ENCODE peak calls at places on chromosomes 6 and 20, in six cellular contexts. L is GM23338, W is DND-41, Z is OCI-LY7, A is endothelial cell of umbilical vein, T is fibroblast of lung. G is an unnamed sample. For H3K79me2, the result is how much of the 10 kb centered on the place peaks cover.

GRCh38 chr6:79713701-79714322 is 82.7 kb downstream of the SH3BGRL2 start:
- DNase-seq in W (peak), T (peak), L (peak), A (peak), Z (peak), G (peak)

GRCh38 chr6:111418971-111419693 is 63.9 kb downstream of the REV3L start:
- DNase-seq in T (peak), Z (no peak), W (no peak), L (no peak), A (no peak), G (no peak)

GRCh38 chr20:44145131-44145770 is 41.7 kb downstream of the JPH2 start:
- DNase-seq in W (no peak), A (no peak), T (no peak), L (no peak), Z (no peak), G (no peak)

GRCh38 chr6:139877828-139878405 is 503.5 kb upstream of the CITED2 start:
- DNase-seq in T (no peak), L (no peak), W (no peak), Z (no peak), A (no peak), G (no peak)

GRCh38 chr6:1701668-1702353 is 92.1 kb downstream of the FOXC1 start:
- DNase-seq in T (peak), Z (no peak), W (no peak), A (no peak), L (peak), G (no peak)

GRCh38 chr20:15012551-15012950 is 675.1 kb upstream of the FLRT3 start:
- DNase-seq in T (no peak), W (peak), Z (no peak), A (no peak), L (no peak), G (no peak)

GRCh38 chr20:15702161-15702560 is 871.1 kb downstream of the KIF16B start:
- DNase-seq in W (no peak), L (no peak), T (peak), A (no peak), Z (no peak), G (no peak)

GRCh38 chr20:56924316-56924975 is 295.3 kb downstream of the TFAP2C start:
- DNase-seq in Z (no peak), L (peak), A (no peak), W (no peak), T (peak), G (no peak)

GRCh38 chr6:72869621-72870020 is 247.8 kb downstream of the KCNQ5 start:
- DNase-seq in L (no peak), Z (no peak), T (no peak), A (no peak), W (no peak), G (no peak)

GRCh38 chr6:72876256-72876655 is 254.4 kb downstream of the KCNQ5 start:
- DNase-seq in L (no peak), T (no peak), Z (no peak), W (no peak), A (no peak), G (no peak)

GRCh38 chr6:72873438-72873837 is 251.6 kb downstream of the KCNQ5 start:
- DNase-seq in T (no peak), L (no peak), Z (no peak), W (no peak), A (no peak), G (no peak)
- H3K4me3 ChIP-seq in T (no peak), L (no peak), Z (no peak), W (no peak), A (no peak), G (no peak)

DNA sequence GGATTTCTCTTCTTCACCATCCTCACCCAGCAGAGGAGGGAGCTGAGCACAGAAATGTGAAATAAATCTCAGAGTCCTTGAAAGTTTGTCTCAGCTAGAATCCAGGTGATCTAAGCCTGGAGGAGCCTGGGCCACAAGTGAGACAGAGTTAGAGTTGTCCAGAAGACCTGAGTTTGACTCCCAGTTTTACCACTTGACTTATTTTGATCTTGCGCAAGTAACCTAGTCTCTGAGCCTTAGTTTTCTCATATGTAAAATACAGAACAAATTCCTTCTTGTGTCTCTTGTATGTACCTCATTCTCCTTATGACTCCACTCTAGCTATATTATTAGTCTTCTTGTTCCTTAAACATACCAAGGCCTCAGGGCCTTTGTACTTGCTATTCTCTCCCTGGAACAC is 36.7 kb downstream of the RALY start:
- DNase-seq in T (no peak), A (no peak), L (no peak), W (no peak), Z (no peak), G (no peak)
- H3K79me2 ChIP-seq in T (under half), A (half or more), L (half or more), W (half or more), Z (half or more), G (half or more)

GRCh38 chr6:106089981-106090380 is 3.8 kb downstream of the PRDM1 start:
- DNase-seq in L (no peak), T (peak), W (no peak), A (no peak), Z (peak), G (peak)
- TF ChIP-seq CTCF in L (peak), T (peak), W (peak), A (no peak), Z (peak), G (peak)

DNA sequence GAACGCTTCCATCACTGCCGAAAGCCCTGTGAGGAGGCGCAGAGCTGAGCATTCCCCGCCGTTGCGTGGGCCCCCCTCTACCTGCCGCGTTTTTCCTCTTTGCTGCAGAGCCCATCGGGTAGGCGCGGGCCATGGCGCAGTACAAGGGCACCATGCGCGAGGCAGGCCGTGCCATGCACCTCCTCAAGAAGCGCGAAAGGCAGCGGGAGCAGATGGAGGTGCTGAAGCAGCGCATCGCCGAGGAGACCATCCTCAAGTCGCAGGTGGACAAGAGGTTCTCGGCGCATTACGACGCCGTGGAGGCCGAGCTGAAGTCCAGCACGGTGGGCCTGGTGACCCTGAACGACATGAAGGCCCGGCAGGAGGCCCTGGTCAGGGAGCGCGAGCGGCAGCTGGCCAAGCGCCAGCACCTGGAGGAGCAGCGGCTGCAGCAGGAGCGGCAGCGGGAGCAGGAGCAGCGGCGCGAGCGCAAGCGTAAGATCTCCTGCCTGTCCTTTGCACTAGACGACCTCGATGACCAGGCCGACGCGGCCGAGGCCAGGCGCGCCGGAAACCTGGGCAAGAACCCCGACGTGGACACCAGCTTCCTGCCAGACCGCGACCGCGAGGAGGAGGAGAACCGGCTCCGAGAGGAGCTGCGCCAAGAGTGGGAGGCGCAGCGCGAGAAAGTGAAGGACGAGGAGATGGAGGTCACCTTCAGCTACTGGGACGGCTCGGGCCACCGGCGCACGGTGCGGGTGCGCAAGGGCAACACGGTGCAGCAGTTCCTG is 693 bp downstream of the FAM50B start:
- DNase-seq in A (peak), T (peak), Z (no peak), L (peak), W (no peak), G (no peak)
- H3K4me3 ChIP-seq in A (peak), T (peak), Z (no peak), L (peak), W (no peak), G (no peak)

DNA sequence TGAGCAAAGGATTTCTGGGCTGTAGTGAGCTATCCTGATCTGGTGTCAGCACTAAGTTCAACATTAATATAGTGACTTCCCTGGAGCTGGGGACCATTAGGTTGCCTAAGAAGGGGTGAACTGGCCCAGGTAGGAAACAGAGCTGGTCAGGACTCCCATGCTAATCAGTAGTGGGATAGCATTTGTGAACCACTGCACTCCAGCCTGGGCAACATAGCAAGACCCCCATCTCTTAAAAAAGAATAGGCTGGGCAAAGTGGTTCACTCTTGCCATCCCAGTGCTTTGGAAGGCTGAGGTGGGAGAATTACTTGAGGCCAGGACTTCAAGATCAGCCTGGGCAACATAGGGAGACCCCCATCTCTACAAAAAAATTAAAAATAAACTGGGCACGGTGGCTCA is 39.3 kb downstream of the BAK1 start:
- DNase-seq in Z (no peak), W (no peak), T (no peak), A (no peak), L (no peak), G (no peak)
- H3K79me2 ChIP-seq in Z (under half), W (under half), T (under half), A (under half), L (under half), G (under half)

GRCh38 chr20:47205577-47206123 is 150.8 kb downstream of the ZMYND8 start:
- DNase-seq in W (no peak), T (peak), L (peak), A (peak), Z (peak), G (peak)
- TF ChIP-seq CTCF in W (peak), T (peak), L (peak), A (peak), Z (peak), G (peak)

GRCh38 chr6:130853555-130854183 is 26.5 kb downstream of the SMLR1 start:
- DNase-seq in L (peak), A (no peak), Z (no peak), W (no peak), T (no peak), G (no peak)
- H3K4me3 ChIP-seq in L (no peak), A (no peak), Z (no peak), W (no peak), T (no peak), G (no peak)

G was measured in MM.1S.